ENCODE peak calls at places on chromosomes 3 and 15, in six cellular contexts. One of them, this sample, is unnamed.
A peak's percentile ranks its signal among the peaks of the same experiment; 100 is the strongest.

GRCh38 chr3:134368751-134369105 is 5.5 kb downstream of the AMOTL2 start:
- DNase-seq in GM12878: no peak
- DNase-seq in HepG2: no peak
- DNase-seq in H1: no peak
- DNase-seq in GM12892: no peak
- DNase-seq in K562: no peak
- DNase-seq in this sample: no peak

GRCh38 chr3:139524841-139525538 is 14.6 kb downstream of the RBP1 start:
- DNase-seq in GM12878: no peak
- DNase-seq in HepG2: no peak
- DNase-seq in H1: peak; percentile 37
- DNase-seq in GM12892: no peak
- DNase-seq in K562: no peak
- DNase-seq in this sample: no peak

GRCh38 chr3:38490288-38490860 is 5.8 kb upstream of the EXOG start:
- DNase-seq in GM12878: no peak
- DNase-seq in HepG2: no peak
- DNase-seq in H1: no peak
- DNase-seq in GM12892: no peak
- DNase-seq in K562: no peak
- DNase-seq in this sample: no peak

GRCh38 chr3:146189519-146190173 is 28.7 kb upstream of the PLOD2 start:
- DNase-seq in GM12878: no peak
- DNase-seq in HepG2: peak; percentile 49
- DNase-seq in H1: peak; percentile 48
- DNase-seq in GM12892: peak; percentile 7
- DNase-seq in K562: peak; percentile 32
- DNase-seq in this sample: peak; percentile 12

GRCh38 chr3:171974986-171975837 is 64.2 kb upstream of the FNDC3B start:
- DNase-seq in GM12878: no peak
- DNase-seq in HepG2: no peak
- DNase-seq in H1: no peak
- DNase-seq in GM12892: no peak
- DNase-seq in K562: no peak
- DNase-seq in this sample: no peak

GRCh38 chr15:99486371-99487336 is 79.1 kb upstream of the MEF2A start:
- DNase-seq in GM12878: no peak
- DNase-seq in HepG2: no peak
- DNase-seq in H1: no peak
- DNase-seq in GM12892: no peak
- DNase-seq in K562: no peak
- DNase-seq in this sample: no peak

GRCh38 chr15:31483053-31483923 is 156.7 kb downstream of the KLF13 start:
- DNase-seq in GM12878: no peak
- DNase-seq in HepG2: no peak
- DNase-seq in H1: peak; percentile 69
- DNase-seq in GM12892: no peak
- DNase-seq in K562: no peak
- DNase-seq in this sample: no peak

GRCh38 chr3:67094167-67094566 is 96.1 kb downstream of the KBTBD8 start:
- DNase-seq in GM12878: no peak
- DNase-seq in HepG2: no peak
- DNase-seq in H1: no peak
- DNase-seq in GM12892: no peak
- DNase-seq in K562: no peak
- DNase-seq in this sample: no peak

GRCh38 chr15:65902373-65902772 is 33.1 kb downstream of the RAB11A start:
- DNase-seq in GM12878: peak; percentile 57
- DNase-seq in HepG2: peak; percentile 23
- DNase-seq in H1: peak; percentile 40
- DNase-seq in GM12892: peak; percentile 47
- DNase-seq in K562: peak; percentile 61
- DNase-seq in this sample: no peak

GRCh38 chr3:129211772-129212171 is 28.1 kb upstream of the CNBP start:
- DNase-seq in GM12878: no peak
- DNase-seq in HepG2: peak; percentile 34
- DNase-seq in H1: no peak
- DNase-seq in GM12892: no peak
- DNase-seq in K562: peak; percentile 55
- DNase-seq in this sample: no peak

GRCh38 chr3:38805765-38806386 is 10.1 kb downstream of the SCN10A start:
- DNase-seq in GM12878: peak; percentile 4
- DNase-seq in HepG2: peak; percentile 60
- DNase-seq in H1: peak; percentile 78
- DNase-seq in GM12892: peak; percentile 8
- DNase-seq in K562: peak; percentile 79
- DNase-seq in this sample: peak; percentile 18

GRCh38 chr15:59794229-59794886 is 105.2 kb upstream of the BNIP2 start:
- DNase-seq in GM12878: no peak
- DNase-seq in HepG2: no peak
- DNase-seq in H1: no peak
- DNase-seq in GM12892: no peak
- DNase-seq in K562: no peak
- DNase-seq in this sample: no peak
- TF ChIP-seq TAF1 in GM12878: no peak
- TF ChIP-seq TAF1 in HepG2: no peak
- TF ChIP-seq TAF1 in H1: no peak
- TF ChIP-seq TAF1 in GM12892: no peak
- TF ChIP-seq TAF1 in K562: no peak
- TF ChIP-seq TAF1 in this sample: no peak

DNA sequence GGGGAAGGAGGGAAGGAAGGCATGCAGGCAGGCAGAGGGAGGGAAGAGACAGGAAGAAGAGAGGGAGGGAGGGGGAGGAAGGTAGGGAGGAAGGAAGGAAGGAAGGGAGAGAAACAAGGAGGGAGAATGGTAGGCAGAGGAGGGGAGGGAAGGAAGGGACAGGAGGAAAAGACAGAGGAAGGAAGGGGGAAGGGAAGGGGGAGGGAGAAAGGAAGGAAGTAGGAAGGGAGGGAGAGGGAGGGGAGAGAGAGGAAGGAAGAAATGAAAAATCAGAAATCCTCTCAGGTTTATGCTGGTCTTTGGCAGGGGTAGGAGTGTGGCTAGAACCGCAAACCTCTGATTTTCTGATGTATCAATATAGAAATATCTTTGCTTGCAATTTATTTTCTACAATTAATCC is 4.2 kb downstream of the PRTG start:
- DNase-seq in GM12878: no peak
- DNase-seq in HepG2: no peak
- DNase-seq in H1: no peak
- DNase-seq in GM12892: no peak
- DNase-seq in K562: no peak
- DNase-seq in this sample: no peak
- TF ChIP-seq POLR2AphosphoS5 in GM12878: no peak
- TF ChIP-seq POLR2AphosphoS5 in HepG2: no peak
- TF ChIP-seq POLR2AphosphoS5 in H1: no peak
- TF ChIP-seq POLR2AphosphoS5 in GM12892: no peak
- TF ChIP-seq POLR2AphosphoS5 in K562: no peak
- TF ChIP-seq POLR2AphosphoS5 in this sample: no peak

GRCh38 chr3:31532587-31533168 is at the start of gene STT3B:
- DNase-seq in GM12878: peak; percentile 49
- DNase-seq in HepG2: peak; percentile 62
- DNase-seq in H1: no peak
- DNase-seq in GM12892: peak; percentile 51
- DNase-seq in K562: peak; percentile 82
- DNase-seq in this sample: peak; percentile 53
- TF ChIP-seq POLR2A in GM12878: peak; percentile 69
- TF ChIP-seq POLR2A in HepG2: peak; percentile 66
- TF ChIP-seq POLR2A in H1: peak; percentile 10
- TF ChIP-seq POLR2A in GM12892: peak; percentile 7
- TF ChIP-seq POLR2A in K562: peak; percentile 98
- TF ChIP-seq POLR2A in this sample: no peak

GRCh38 chr15:75065467-75065850 is 42.1 kb downstream of the PPCDC start:
- DNase-seq in GM12878: no peak
- DNase-seq in HepG2: peak; percentile 85
- DNase-seq in H1: no peak
- DNase-seq in GM12892: no peak
- DNase-seq in K562: no peak
- DNase-seq in this sample: no peak
- TF ChIP-seq TAF1 in GM12878: no peak
- TF ChIP-seq TAF1 in HepG2: no peak
- TF ChIP-seq TAF1 in H1: no peak
- TF ChIP-seq TAF1 in GM12892: no peak
- TF ChIP-seq TAF1 in K562: no peak
- TF ChIP-seq TAF1 in this sample: no peak

DNA sequence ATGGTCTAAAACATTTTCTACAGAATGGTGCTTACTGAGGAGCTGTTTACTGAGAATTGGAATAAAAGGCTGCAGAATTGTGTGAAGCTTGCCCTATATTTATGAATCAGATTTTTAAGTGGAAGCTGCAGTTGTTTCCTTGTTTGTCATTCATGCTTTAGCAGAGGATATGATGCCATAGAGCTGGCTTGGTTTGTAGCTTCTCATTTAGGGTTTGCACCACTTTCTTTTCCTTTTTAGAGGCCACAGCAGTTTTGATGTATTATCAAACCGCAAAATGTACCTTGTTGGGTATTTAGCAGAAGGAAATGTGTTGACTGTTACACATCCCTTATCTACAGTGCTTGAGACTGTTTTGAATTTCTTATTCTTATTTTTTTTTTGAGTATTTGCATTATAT is 66.2 kb downstream of the RASA2 start:
- DNase-seq in GM12878: no peak
- DNase-seq in HepG2: no peak
- DNase-seq in H1: no peak
- DNase-seq in GM12892: no peak
- DNase-seq in K562: no peak
- DNase-seq in this sample: no peak
- TF ChIP-seq POLR2AphosphoS5 in GM12878: no peak
- TF ChIP-seq POLR2AphosphoS5 in HepG2: no peak
- TF ChIP-seq POLR2AphosphoS5 in H1: no peak
- TF ChIP-seq POLR2AphosphoS5 in GM12892: no peak
- TF ChIP-seq POLR2AphosphoS5 in K562: no peak
- TF ChIP-seq POLR2AphosphoS5 in this sample: no peak

GRCh38 chr15:89150762-89151305 is 62.6 kb downstream of the ABHD2 start:
- DNase-seq in GM12878: no peak
- DNase-seq in HepG2: peak; percentile 50
- DNase-seq in H1: no peak
- DNase-seq in GM12892: no peak
- DNase-seq in K562: no peak
- DNase-seq in this sample: no peak
- TF ChIP-seq POLR2A in GM12878: no peak
- TF ChIP-seq POLR2A in HepG2: no peak
- TF ChIP-seq POLR2A in H1: no peak
- TF ChIP-seq POLR2A in GM12892: no peak
- TF ChIP-seq POLR2A in K562: no peak
- TF ChIP-seq POLR2A in this sample: no peak

DNA sequence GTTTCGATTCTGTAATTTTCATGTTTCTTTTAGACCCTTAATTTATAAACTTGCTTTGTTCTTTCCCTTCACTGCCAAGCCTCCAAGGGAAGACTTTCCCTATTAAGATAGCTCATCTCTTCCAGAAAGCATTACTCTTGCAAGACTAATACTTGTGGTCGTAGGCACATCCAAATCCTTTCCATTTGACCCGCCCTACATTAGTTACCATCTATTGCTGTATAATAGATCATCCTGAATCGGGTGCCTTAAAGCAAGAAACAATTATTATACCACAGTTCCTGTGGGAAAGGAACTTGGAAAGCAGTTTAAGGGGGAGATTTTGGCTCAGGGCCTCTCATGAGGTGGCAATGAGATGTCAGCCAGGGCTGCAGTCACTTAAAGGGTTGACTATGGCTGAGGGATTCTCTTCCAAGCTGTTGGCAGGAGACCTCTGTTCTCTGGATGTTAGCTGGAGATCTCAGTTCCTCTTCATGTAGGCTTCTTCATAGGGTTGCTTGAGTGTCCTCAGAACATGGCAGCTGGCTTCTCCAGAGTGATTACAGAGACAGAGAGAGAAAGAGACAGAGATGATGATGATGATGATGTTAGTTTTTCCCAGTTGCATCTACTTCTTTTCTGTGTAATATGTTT is 570.4 kb upstream of the TGFBR2 start:
- DNase-seq in GM12878: no peak
- DNase-seq in HepG2: no peak
- DNase-seq in H1: no peak
- DNase-seq in GM12892: no peak
- DNase-seq in K562: no peak
- DNase-seq in this sample: no peak
- TF ChIP-seq TAF1 in GM12878: no peak
- TF ChIP-seq TAF1 in HepG2: no peak
- TF ChIP-seq TAF1 in H1: no peak
- TF ChIP-seq TAF1 in GM12892: no peak
- TF ChIP-seq TAF1 in K562: no peak
- TF ChIP-seq TAF1 in this sample: no peak

DNA sequence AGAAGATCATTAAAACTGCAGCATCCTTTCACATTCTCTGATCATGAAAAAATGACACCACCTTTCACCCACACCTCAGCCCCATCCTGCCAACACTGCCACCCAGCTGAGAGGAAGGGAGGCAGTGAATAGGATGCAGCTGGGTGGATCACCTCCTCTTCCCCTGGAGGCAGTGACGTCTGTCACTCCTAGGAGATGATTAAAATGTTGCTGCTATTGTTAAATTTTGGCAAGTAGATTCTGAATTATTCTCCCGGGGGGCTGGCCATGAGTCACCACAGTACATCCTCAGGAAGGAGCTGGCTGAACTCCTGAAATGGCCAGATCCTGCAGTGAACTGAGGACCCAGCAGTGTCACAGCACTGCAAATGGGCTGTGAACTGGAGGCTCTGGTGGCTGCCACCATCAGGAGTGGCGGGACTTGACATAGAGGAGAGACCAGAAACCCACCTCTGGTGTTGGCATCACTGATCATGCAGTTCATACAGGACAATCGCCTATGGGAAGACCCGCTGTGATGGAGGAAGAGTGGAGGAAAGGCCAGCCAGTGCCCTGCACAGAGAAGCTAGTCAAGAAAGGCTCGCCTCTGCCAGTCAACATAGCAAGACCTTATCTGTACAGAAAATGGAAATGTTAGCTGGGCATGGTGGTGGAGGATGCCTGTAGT is 199.1 kb downstream of the FAM43A start:
- DNase-seq in GM12878: no peak
- DNase-seq in HepG2: no peak
- DNase-seq in H1: peak; percentile 17
- DNase-seq in GM12892: no peak
- DNase-seq in K562: no peak
- DNase-seq in this sample: no peak
- TF ChIP-seq POLR2AphosphoS5 in GM12878: no peak
- TF ChIP-seq POLR2AphosphoS5 in HepG2: no peak
- TF ChIP-seq POLR2AphosphoS5 in H1: no peak
- TF ChIP-seq POLR2AphosphoS5 in GM12892: no peak
- TF ChIP-seq POLR2AphosphoS5 in K562: no peak
- TF ChIP-seq POLR2AphosphoS5 in this sample: no peak

DNA sequence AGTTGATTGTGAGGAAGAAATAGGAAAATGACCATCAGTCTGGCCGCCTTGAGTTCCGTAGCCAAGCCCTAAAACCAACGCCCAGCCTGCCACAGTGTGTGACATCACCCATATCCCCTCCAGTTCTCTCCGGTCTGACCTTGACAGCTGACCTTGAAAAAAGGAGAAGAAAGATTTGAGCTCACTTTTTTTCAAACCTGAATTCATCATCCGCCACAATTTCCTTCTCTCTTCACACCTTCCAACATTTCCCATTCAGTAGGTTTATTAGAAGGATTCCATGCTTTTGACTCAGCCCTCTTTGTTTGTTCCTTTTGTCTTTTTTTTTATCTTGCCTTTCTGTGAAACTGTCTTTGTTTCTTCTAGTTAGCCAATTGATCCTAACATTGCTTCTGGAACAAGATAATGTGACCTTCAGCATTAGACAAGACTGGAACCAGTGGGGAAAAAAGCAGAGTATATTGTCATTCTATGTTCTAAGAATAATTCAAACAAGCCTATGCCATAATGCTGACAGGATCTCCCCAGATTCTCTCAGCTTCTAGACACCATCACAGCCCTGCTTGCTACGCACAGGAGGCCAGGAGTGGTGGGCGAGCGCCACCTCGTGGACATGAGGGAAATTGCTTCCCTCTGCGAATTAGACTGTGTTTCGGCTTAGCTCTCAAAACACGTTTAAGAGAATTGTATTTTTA is 283.1 kb downstream of the FGF12 start:
- DNase-seq in GM12878: peak; percentile 4
- DNase-seq in HepG2: peak; percentile 24
- DNase-seq in H1: peak; percentile 88
- DNase-seq in GM12892: peak; percentile 17
- DNase-seq in K562: peak; percentile 67
- DNase-seq in this sample: peak; percentile 30
- TF ChIP-seq POLR2A in GM12878: no peak
- TF ChIP-seq POLR2A in HepG2: no peak
- TF ChIP-seq POLR2A in H1: no peak
- TF ChIP-seq POLR2A in GM12892: no peak
- TF ChIP-seq POLR2A in K562: no peak
- TF ChIP-seq POLR2A in this sample: no peak

This sample was measured in GM12891.